ENCODE peak calls at places on chromosome 13, in ten cellular contexts. N is left lung; Q is tibial nerve; O is neuronal stem cell; Y is K562; P is breast epithelium; F is GM23248; M is naive thymus-derived CD4-positive, alpha-beta T cell; C is mammary epithelial cell; H is fibroblast of lung. G is an unnamed sample. For H3K36me3 and H3K9me3, the result is how much of the 10 kb centered on the place peaks cover.

GRCh38 chr13:40116008-40116407 is 460.5 kb downstream of the COG6 start:
- DNase-seq in N (no peak), Q (peak), O (no peak), Y (peak), P (no peak), F (peak), M (peak), C (peak), H (peak), G (peak)

GRCh38 chr13:43905435-43906031 is 25.8 kb downstream of the LACC1 start:
- DNase-seq in N (no peak), Q (peak), O (peak), Y (peak), P (no peak), F (peak), M (no peak), C (peak), H (peak), G (no peak)

GRCh38 chr13:32191452-32191998 is 123.6 kb downstream of the ZAR1L start:
- DNase-seq in N (no peak), Q (no peak), O (no peak), Y (no peak), P (no peak), F (no peak), M (no peak), C (no peak), H (no peak), G (no peak)

GRCh38 chr13:80707000-80707983 is 366.4 kb upstream of the SPRY2 start:
- DNase-seq in N (peak), Q (no peak), O (no peak), Y (no peak), P (no peak), F (no peak), M (no peak), C (no peak), H (no peak), G (no peak)

GRCh38 chr13:43688230-43688907 is 98.4 kb downstream of the ENOX1 start:
- DNase-seq in N (no peak), Q (no peak), O (no peak), Y (no peak), P (no peak), F (no peak), M (no peak), C (no peak), H (no peak), G (no peak)

GRCh38 chr13:43981512-43982301 is 102.0 kb downstream of the LACC1 start:
- DNase-seq in N (no peak), Q (no peak), O (no peak), Y (no peak), P (no peak), F (no peak), M (no peak), C (no peak), H (no peak), G (no peak)

GRCh38 chr13:60755380-60756163 is 358.6 kb downstream of the TDRD3 start:
- DNase-seq in N (no peak), Q (no peak), O (no peak), Y (no peak), P (no peak), F (no peak), M (no peak), C (no peak), H (peak), G (no peak)

GRCh38 chr13:97403893-97404683 is 29.9 kb upstream of the RAP2A start:
- DNase-seq in N (no peak), Q (no peak), O (no peak), Y (no peak), P (no peak), F (peak), M (no peak), C (no peak), H (no peak), G (peak)

GRCh38 chr13:111566567-111566966 is 246.1 kb downstream of the TEX29 start:
- DNase-seq in N (no peak), Q (no peak), O (no peak), Y (no peak), P (no peak), F (no peak), M (no peak), C (no peak), H (no peak), G (no peak)

GRCh38 chr13:76210262-76210661 is 574.1 kb downstream of the LMO7 start:
- DNase-seq in N (no peak), Q (no peak), O (no peak), Y (no peak), P (no peak), F (no peak), M (no peak), C (peak), H (peak), G (peak)

GRCh38 chr13:64417609-64418008 is 2812.5 kb downstream of the PCDH9 start:
- DNase-seq in N (no peak), Q (no peak), O (no peak), Y (no peak), P (no peak), F (no peak), M (no peak), C (no peak), H (no peak), G (no peak)

GRCh38 chr13:100361504-100361903 is 227.1 kb downstream of the GGACT start:
- DNase-seq in N (no peak), Q (no peak), O (no peak), Y (no peak), P (no peak), F (peak), M (no peak), C (peak), H (peak), G (no peak)

GRCh38 chr13:113915012-113915763 is 51.3 kb upstream of the GAS6 start:
- DNase-seq in N (no peak), Q (no peak), O (no peak), Y (no peak), P (peak), F (no peak), M (no peak), C (no peak), H (no peak), G (no peak)

DNA sequence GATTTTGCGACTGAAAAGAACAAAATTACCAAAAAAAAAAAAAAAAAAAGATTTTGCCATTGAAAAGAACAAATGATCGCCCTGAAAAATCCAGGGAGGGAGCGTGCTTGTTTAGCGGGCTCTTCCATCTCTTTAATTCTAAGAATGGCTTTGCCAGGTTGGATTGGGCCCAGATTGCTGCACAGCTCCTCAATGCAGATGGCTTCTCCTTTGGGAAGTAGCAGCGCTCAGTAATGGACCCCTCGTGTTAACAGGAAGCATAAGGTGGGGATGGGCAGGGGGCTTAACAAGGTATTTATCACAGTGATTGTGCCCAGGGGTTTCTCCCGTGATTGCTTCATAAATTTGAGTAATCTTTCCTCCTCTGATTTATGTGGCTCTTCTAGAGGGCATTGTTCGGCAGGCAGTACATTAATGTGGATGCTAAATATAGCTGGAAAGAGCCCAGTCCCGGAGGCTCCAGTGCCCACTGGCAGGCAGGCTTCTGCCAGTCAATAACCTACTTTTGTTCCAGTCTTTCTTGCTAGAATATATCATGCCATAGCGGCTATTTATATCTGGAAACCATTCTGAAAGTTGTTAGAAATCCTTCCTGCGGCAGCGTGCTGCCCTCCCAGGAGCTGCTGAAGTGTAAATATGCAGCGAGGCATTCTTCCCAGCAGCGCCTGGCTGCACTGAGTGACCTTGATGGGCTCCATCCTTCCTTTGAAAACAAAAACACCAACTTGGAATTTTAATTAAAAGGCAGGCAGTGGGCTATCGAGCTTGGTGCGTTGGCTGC is 64.9 kb downstream of the FGF9 start:
- DNase-seq in N (no peak), Q (no peak), O (no peak), Y (no peak), P (no peak), F (peak), M (no peak), C (no peak), H (no peak), G (no peak)
- H3K4me3 ChIP-seq in N (no peak), Q (no peak), O (peak), Y (no peak), P (no peak), F (no peak), M (no peak), C (no peak), H (no peak), G (no peak)

GRCh38 chr13:19668778-19669177 is 35.3 kb downstream of the MPHOSPH8 start:
- DNase-seq in N (no peak), Q (no peak), O (no peak), Y (no peak), P (no peak), F (no peak), M (no peak), C (no peak), H (no peak), G (no peak)
- H3K36me3 ChIP-seq in N (half or more), Q (under half), O (under half), Y (half or more), P (under half), F (half or more), M (under half), C (under half), H (under half), G (half or more)

GRCh38 chr13:19156013-19156825 is 25.4 kb downstream of the TUBA3C start:
- DNase-seq in N (no peak), Q (no peak), O (no peak), Y (no peak), P (no peak), F (no peak), M (no peak), C (no peak), H (no peak), G (no peak)
- H3K9me3 ChIP-seq in N (under half), Q (under half), O (under half), Y (under half), P (under half), F (under half), M (under half), C (half or more), H (under half), G (under half)

GRCh38 chr13:26255717-26256277 is 1.9 kb downstream of the CDK8 start:
- DNase-seq in N (no peak), Q (no peak), O (no peak), Y (peak), P (no peak), F (peak), M (no peak), C (no peak), H (peak), G (no peak)
- H3K4me3 ChIP-seq in N (peak), Q (peak), O (peak), Y (peak), P (peak), F (peak), M (no peak), C (peak), H (peak), G (peak)

DNA sequence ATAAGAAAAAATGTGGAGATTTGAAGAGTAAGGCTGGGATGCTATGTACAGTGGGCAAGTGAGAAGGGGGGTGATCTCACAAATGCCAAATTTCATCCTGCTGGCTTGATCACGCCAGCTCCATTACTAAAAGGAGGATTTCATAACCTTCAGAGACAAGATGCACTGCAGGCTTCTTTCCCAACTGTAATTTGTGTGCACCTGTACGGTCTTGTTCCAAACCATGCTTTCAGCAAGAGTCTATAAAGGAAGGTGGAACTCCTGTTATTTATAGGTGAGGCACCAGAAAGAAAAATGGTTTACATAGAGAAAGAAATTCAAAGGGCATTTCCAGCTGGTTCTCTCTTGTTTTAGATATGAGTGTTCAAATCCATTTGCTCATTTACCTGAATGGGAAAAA is 13.3 kb downstream of the EFNB2 start:
- DNase-seq in N (no peak), Q (no peak), O (no peak), Y (no peak), P (no peak), F (no peak), M (no peak), C (peak), H (no peak), G (no peak)
- H3K36me3 ChIP-seq in N (under half), Q (under half), O (under half), Y (under half), P (under half), F (under half), M (under half), C (under half), H (under half), G (under half)

G was measured in MG63.